ENCODE peak calls at places on chromosome 17, in six cellular contexts. One of them, this sample, is unnamed. For H3K4me1, the result is how much of the 10 kb centered on the place peaks cover.

GRCh38 chr17:28548417-28549130 is 3.9 kb downstream of the UNC119 start:
- DNase-seq in uterus: no peak
- DNase-seq in neuronal stem cell: no peak
- DNase-seq in right lobe of liver: no peak
- DNase-seq in H9: no peak
- DNase-seq in heart left ventricle: no peak
- DNase-seq in this sample: peak

GRCh38 chr17:14813649-14814048 is 451.5 kb downstream of the PMP22 start:
- DNase-seq in uterus: no peak
- DNase-seq in neuronal stem cell: no peak
- DNase-seq in right lobe of liver: peak
- DNase-seq in H9: peak
- DNase-seq in heart left ventricle: peak
- DNase-seq in this sample: peak

GRCh38 chr17:63555475-63556156 is 5.3 kb downstream of the DCAF7 start:
- DNase-seq in uterus: no peak
- DNase-seq in neuronal stem cell: no peak
- DNase-seq in right lobe of liver: no peak
- DNase-seq in H9: no peak
- DNase-seq in heart left ventricle: no peak
- DNase-seq in this sample: no peak

GRCh38 chr17:31857920-31858646 is 961 bp downstream of the COPRS start:
- DNase-seq in uterus: no peak
- DNase-seq in neuronal stem cell: no peak
- DNase-seq in right lobe of liver: no peak
- DNase-seq in H9: no peak
- DNase-seq in heart left ventricle: no peak
- DNase-seq in this sample: no peak

GRCh38 chr17:27354491-27355081 is 60.7 kb downstream of the WSB1 start:
- DNase-seq in uterus: no peak
- DNase-seq in neuronal stem cell: no peak
- DNase-seq in right lobe of liver: no peak
- DNase-seq in H9: no peak
- DNase-seq in heart left ventricle: no peak
- DNase-seq in this sample: no peak

GRCh38 chr17:62725791-62726249 is 82.3 kb downstream of the MARCHF10 start:
- DNase-seq in uterus: no peak
- DNase-seq in neuronal stem cell: no peak
- DNase-seq in right lobe of liver: no peak
- DNase-seq in H9: no peak
- DNase-seq in heart left ventricle: no peak
- DNase-seq in this sample: no peak

GRCh38 chr17:5619088-5619740 is 34.9 kb upstream of the NLRP1 start:
- DNase-seq in uterus: no peak
- DNase-seq in neuronal stem cell: no peak
- DNase-seq in right lobe of liver: no peak
- DNase-seq in H9: no peak
- DNase-seq in heart left ventricle: no peak
- DNase-seq in this sample: no peak

GRCh38 chr17:63435681-63436522 is 10.2 kb downstream of the CYB561 start:
- DNase-seq in uterus: peak
- DNase-seq in neuronal stem cell: no peak
- DNase-seq in right lobe of liver: no peak
- DNase-seq in H9: peak
- DNase-seq in heart left ventricle: peak
- DNase-seq in this sample: no peak

GRCh38 chr17:81084691-81085419 is 49.9 kb downstream of the BAIAP2 start:
- DNase-seq in uterus: no peak
- DNase-seq in neuronal stem cell: no peak
- DNase-seq in right lobe of liver: peak
- DNase-seq in H9: no peak
- DNase-seq in heart left ventricle: no peak
- DNase-seq in this sample: no peak

GRCh38 chr17:27558842-27559505 is 72.0 kb upstream of the LGALS9 start:
- DNase-seq in uterus: no peak
- DNase-seq in neuronal stem cell: no peak
- DNase-seq in right lobe of liver: peak
- DNase-seq in H9: no peak
- DNase-seq in heart left ventricle: no peak
- DNase-seq in this sample: peak

GRCh38 chr17:7886227-7887037 is 2.2 kb upstream of the CHD3 start:
- DNase-seq in uterus: peak
- DNase-seq in neuronal stem cell: peak
- DNase-seq in right lobe of liver: no peak
- DNase-seq in H9: peak
- DNase-seq in heart left ventricle: peak
- DNase-seq in this sample: no peak

GRCh38 chr17:6374761-6375312 is 60.1 kb downstream of the AIPL1 start:
- DNase-seq in uterus: no peak
- DNase-seq in neuronal stem cell: peak
- DNase-seq in right lobe of liver: no peak
- DNase-seq in H9: peak
- DNase-seq in heart left ventricle: no peak
- DNase-seq in this sample: no peak

GRCh38 chr17:79581306-79581932 is 29.4 kb downstream of the RBFOX3 start:
- DNase-seq in uterus: no peak
- DNase-seq in neuronal stem cell: no peak
- DNase-seq in right lobe of liver: no peak
- DNase-seq in H9: no peak
- DNase-seq in heart left ventricle: no peak
- DNase-seq in this sample: no peak

GRCh38 chr17:69239611-69240010 is 11.0 kb upstream of the ABCA10 start:
- DNase-seq in uterus: no peak
- DNase-seq in neuronal stem cell: no peak
- DNase-seq in right lobe of liver: no peak
- DNase-seq in H9: no peak
- DNase-seq in heart left ventricle: no peak
- DNase-seq in this sample: no peak

GRCh38 chr17:78865682-78866390 is 25.2 kb upstream of the USP36 start:
- DNase-seq in uterus: peak
- DNase-seq in neuronal stem cell: peak
- DNase-seq in right lobe of liver: peak
- DNase-seq in H9: peak
- DNase-seq in heart left ventricle: peak
- DNase-seq in this sample: peak

GRCh38 chr17:61160789-61161440 is 238.7 kb upstream of the TBX2 start:
- DNase-seq in uterus: no peak
- DNase-seq in neuronal stem cell: no peak
- DNase-seq in right lobe of liver: no peak
- DNase-seq in H9: no peak
- DNase-seq in heart left ventricle: no peak
- DNase-seq in this sample: no peak

GRCh38 chr17:78129385-78130079 is 977 bp upstream of the TMC6 start:
- DNase-seq in uterus: no peak
- DNase-seq in neuronal stem cell: no peak
- DNase-seq in right lobe of liver: peak
- DNase-seq in H9: no peak
- DNase-seq in heart left ventricle: no peak
- DNase-seq in this sample: peak

GRCh38 chr17:4301066-4301465 is 37.3 kb upstream of the ANKFY1 start:
- DNase-seq in uterus: no peak
- DNase-seq in neuronal stem cell: no peak
- DNase-seq in right lobe of liver: no peak
- DNase-seq in H9: no peak
- DNase-seq in heart left ventricle: peak
- DNase-seq in this sample: no peak

GRCh38 chr17:30477083-30477757 is at the start of gene GOSR1:
- DNase-seq in uterus: peak
- DNase-seq in neuronal stem cell: peak
- DNase-seq in right lobe of liver: peak
- DNase-seq in H9: peak
- DNase-seq in heart left ventricle: peak
- DNase-seq in this sample: peak

GRCh38 chr17:47305302-47305923 is 18.3 kb upstream of the EFCAB13 start:
- DNase-seq in uterus: no peak
- DNase-seq in neuronal stem cell: no peak
- DNase-seq in right lobe of liver: no peak
- DNase-seq in H9: no peak
- DNase-seq in heart left ventricle: no peak
- DNase-seq in this sample: no peak

GRCh38 chr17:70855401-70856054 is 686.2 kb downstream of the KCNJ2 start:
- DNase-seq in uterus: no peak
- DNase-seq in neuronal stem cell: no peak
- DNase-seq in right lobe of liver: peak
- DNase-seq in H9: no peak
- DNase-seq in heart left ventricle: no peak
- DNase-seq in this sample: no peak

DNA sequence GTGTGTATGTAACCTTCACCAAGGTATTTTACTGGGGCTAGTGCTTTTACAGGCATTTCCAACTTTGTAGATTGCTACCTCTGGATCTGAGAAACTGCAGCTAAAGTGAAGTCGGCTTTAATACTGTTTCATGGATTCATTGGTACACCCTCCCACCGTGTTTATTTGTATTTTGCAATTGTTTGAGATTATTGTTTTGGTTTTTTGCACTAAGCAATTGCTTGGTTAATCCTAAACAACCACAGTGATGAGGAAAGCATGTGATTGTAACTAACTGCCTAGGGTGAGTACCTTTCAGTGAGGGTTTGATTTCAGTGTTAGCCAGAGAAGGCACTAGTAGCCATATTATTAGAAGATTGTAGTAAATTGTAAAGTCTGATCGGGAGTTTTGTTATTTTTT is 3.3 kb downstream of the LUC7L3 start:
- DNase-seq in uterus: no peak
- DNase-seq in neuronal stem cell: no peak
- DNase-seq in right lobe of liver: no peak
- DNase-seq in H9: no peak
- DNase-seq in heart left ventricle: no peak
- DNase-seq in this sample: no peak
- H3K4me1 ChIP-seq in uterus: under half
- H3K4me1 ChIP-seq in neuronal stem cell: under half
- H3K4me1 ChIP-seq in right lobe of liver: half or more
- H3K4me1 ChIP-seq in H9: under half
- H3K4me1 ChIP-seq in heart left ventricle: under half
- H3K4me1 ChIP-seq in this sample: half or more

DNA sequence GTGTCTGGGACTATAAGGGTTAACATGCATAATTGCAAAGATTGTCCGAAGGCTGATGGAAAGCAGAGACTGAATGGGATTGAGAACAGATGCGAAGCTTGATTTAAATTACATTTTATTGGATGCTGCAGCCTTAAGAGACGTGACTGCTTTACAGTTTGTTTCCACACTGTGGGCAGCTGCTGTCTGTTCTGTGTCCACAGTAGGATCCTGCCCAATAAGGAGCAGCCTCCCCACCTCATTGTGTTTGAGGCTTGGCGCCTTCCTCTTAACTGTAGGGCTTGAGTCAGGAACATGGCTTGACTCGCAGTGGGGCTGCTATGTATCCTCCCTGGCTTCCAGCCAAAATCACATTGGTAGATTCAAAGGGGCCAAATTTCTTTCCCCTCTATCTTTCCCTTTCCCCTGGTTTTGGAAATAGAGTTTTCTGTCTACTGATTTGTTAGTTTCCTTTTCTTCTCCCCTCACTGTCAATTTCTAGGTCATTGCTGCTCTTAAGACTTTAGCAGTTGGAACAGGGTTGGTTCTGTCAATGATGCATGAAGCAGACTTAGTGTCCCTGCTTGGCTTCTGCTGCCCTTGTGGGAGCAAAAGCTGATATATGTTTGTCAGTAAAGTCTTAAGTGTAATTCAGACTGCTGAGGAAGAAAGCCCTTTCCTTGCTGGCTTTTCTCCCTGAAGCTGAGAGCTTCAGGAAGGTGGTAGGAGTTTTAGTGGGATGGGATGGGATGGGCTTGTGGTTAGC is 5.1 kb upstream of the RARA start:
- DNase-seq in uterus: peak
- DNase-seq in neuronal stem cell: no peak
- DNase-seq in right lobe of liver: no peak
- DNase-seq in H9: no peak
- DNase-seq in heart left ventricle: peak
- DNase-seq in this sample: no peak
- H3K27ac ChIP-seq in uterus: peak
- H3K27ac ChIP-seq in neuronal stem cell: no peak
- H3K27ac ChIP-seq in right lobe of liver: no peak
- H3K27ac ChIP-seq in H9: no peak
- H3K27ac ChIP-seq in heart left ventricle: peak
- H3K27ac ChIP-seq in this sample: peak

GRCh38 chr17:83085526-83086196 is 6.3 kb downstream of the METRNL start:
- DNase-seq in uterus: no peak
- DNase-seq in neuronal stem cell: no peak
- DNase-seq in right lobe of liver: no peak
- DNase-seq in H9: no peak
- DNase-seq in heart left ventricle: no peak
- DNase-seq in this sample: no peak

GRCh38 chr17:83085103-83085502 is 5.7 kb downstream of the METRNL start:
- DNase-seq in uterus: no peak
- DNase-seq in neuronal stem cell: no peak
- DNase-seq in right lobe of liver: no peak
- DNase-seq in H9: no peak
- DNase-seq in heart left ventricle: no peak
- DNase-seq in this sample: no peak

GRCh38 chr17:83084214-83084613 is 4.8 kb downstream of the METRNL start:
- DNase-seq in uterus: no peak
- DNase-seq in neuronal stem cell: no peak
- DNase-seq in right lobe of liver: no peak
- DNase-seq in H9: no peak
- DNase-seq in heart left ventricle: no peak
- DNase-seq in this sample: no peak

GRCh38 chr17:83083368-83084201 is 4.2 kb downstream of the METRNL start:
- DNase-seq in uterus: peak
- DNase-seq in neuronal stem cell: no peak
- DNase-seq in right lobe of liver: no peak
- DNase-seq in H9: peak
- DNase-seq in heart left ventricle: peak
- DNase-seq in this sample: no peak

GRCh38 chr17:83084621-83085056 is 5.2 kb downstream of the METRNL start:
- DNase-seq in uterus: no peak
- DNase-seq in neuronal stem cell: no peak
- DNase-seq in right lobe of liver: no peak
- DNase-seq in H9: no peak
- DNase-seq in heart left ventricle: no peak
- DNase-seq in this sample: no peak
- H3K4me1 ChIP-seq in uterus: under half
- H3K4me1 ChIP-seq in neuronal stem cell: under half
- H3K4me1 ChIP-seq in right lobe of liver: under half
- H3K4me1 ChIP-seq in H9: under half
- H3K4me1 ChIP-seq in heart left ventricle: under half
- H3K4me1 ChIP-seq in this sample: half or more

DNA sequence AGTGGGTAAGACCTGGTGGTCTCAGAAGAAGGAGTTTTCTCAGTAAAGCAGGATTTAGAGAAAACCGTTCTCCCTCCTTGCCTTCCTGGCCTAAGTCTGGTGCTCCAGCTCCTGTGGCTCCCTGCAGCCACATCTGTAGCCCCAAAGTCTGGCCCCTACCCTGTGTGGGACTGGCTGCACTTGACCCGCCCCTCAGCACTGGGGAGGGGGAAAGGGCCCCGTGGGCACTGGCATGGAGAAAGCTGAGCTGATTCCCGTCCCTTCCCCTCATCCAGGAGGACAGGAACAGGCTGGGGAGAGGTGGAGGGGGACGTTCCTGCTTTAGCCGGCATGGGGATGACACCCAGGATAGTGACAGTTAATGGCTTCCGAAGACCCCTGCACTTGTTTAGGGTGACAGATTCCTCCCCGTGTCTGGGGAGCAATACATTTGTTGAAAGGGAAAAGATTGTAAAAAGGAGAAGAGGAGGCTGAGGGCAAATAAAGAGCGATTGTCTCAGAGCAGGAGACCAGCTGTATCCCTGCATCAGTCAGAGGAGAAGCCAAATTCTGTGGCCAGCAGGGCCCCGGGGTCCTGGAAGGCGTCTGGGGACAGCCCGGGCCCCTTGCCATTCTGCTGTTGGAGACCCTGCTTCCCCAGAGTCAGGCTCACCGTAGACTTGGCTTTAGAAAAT is 37.9 kb downstream of the GRIN2C start:
- DNase-seq in uterus: no peak
- DNase-seq in neuronal stem cell: no peak
- DNase-seq in right lobe of liver: no peak
- DNase-seq in H9: no peak
- DNase-seq in heart left ventricle: no peak
- DNase-seq in this sample: no peak
- H3K27ac ChIP-seq in uterus: no peak
- H3K27ac ChIP-seq in neuronal stem cell: no peak
- H3K27ac ChIP-seq in right lobe of liver: no peak
- H3K27ac ChIP-seq in H9: no peak
- H3K27ac ChIP-seq in heart left ventricle: peak
- H3K27ac ChIP-seq in this sample: no peak

This sample was measured in spleen.